ENCODE peak calls at places on chromosomes 3 and 15, in five cellular contexts. One of them, this sample, is unnamed.

GRCh38 chr3:124772081-124772831 is 42.0 kb downstream of the UMPS start:
- DNase-seq in astrocyte of the spinal cord: peak; percentile 64
- DNase-seq in GM23338: no peak
- DNase-seq in type B pancreatic cell: no peak
- DNase-seq in AG09309: no peak
- DNase-seq in this sample: no peak

GRCh38 chr3:10317311-10317960 is 3.5 kb downstream of the SEC13 start:
- DNase-seq in AG09309: no peak
- DNase-seq in astrocyte of the spinal cord: no peak
- DNase-seq in type B pancreatic cell: no peak
- DNase-seq in GM23338: no peak
- DNase-seq in this sample: no peak

GRCh38 chr3:110101361-110101760 is 764.0 kb upstream of the DPPA4 start:
- DNase-seq in astrocyte of the spinal cord: no peak
- DNase-seq in GM23338: no peak
- DNase-seq in AG09309: no peak
- DNase-seq in type B pancreatic cell: no peak
- DNase-seq in this sample: no peak

GRCh38 chr15:82114660-82115059 is 68.8 kb upstream of the MEX3B start:
- DNase-seq in astrocyte of the spinal cord: no peak
- DNase-seq in GM23338: no peak
- DNase-seq in type B pancreatic cell: peak; percentile 27
- DNase-seq in AG09309: no peak
- DNase-seq in this sample: no peak

GRCh38 chr3:1172642-1173041 is 79.8 kb downstream of the CNTN6 start:
- DNase-seq in GM23338: no peak
- DNase-seq in AG09309: no peak
- DNase-seq in type B pancreatic cell: no peak
- DNase-seq in astrocyte of the spinal cord: no peak
- DNase-seq in this sample: no peak

GRCh38 chr15:39357478-39358268 is 223.2 kb upstream of the THBS1 start:
- DNase-seq in astrocyte of the spinal cord: no peak
- DNase-seq in AG09309: no peak
- DNase-seq in type B pancreatic cell: no peak
- DNase-seq in GM23338: no peak
- DNase-seq in this sample: no peak

GRCh38 chr15:67998599-67999122 is 55.5 kb upstream of the PIAS1 start:
- DNase-seq in AG09309: peak; percentile 31
- DNase-seq in astrocyte of the spinal cord: peak; percentile 14
- DNase-seq in GM23338: no peak
- DNase-seq in type B pancreatic cell: no peak
- DNase-seq in this sample: no peak

GRCh38 chr3:30538787-30539186 is 67.6 kb upstream of the TGFBR2 start:
- DNase-seq in astrocyte of the spinal cord: peak; percentile 86
- DNase-seq in AG09309: peak; percentile 67
- DNase-seq in type B pancreatic cell: no peak
- DNase-seq in GM23338: no peak
- DNase-seq in this sample: no peak

GRCh38 chr3:36800533-36801116 is 36.3 kb upstream of the DCLK3 start:
- DNase-seq in AG09309: no peak
- DNase-seq in type B pancreatic cell: no peak
- DNase-seq in GM23338: no peak
- DNase-seq in astrocyte of the spinal cord: no peak
- DNase-seq in this sample: no peak

GRCh38 chr15:55552461-55552860 is 35.7 kb downstream of the PYGO1 start:
- DNase-seq in GM23338: no peak
- DNase-seq in type B pancreatic cell: no peak
- DNase-seq in AG09309: no peak
- DNase-seq in astrocyte of the spinal cord: no peak
- DNase-seq in this sample: no peak

GRCh38 chr3:64152100-64152499 is 73.2 kb downstream of the PRICKLE2 start:
- DNase-seq in astrocyte of the spinal cord: peak; percentile 85
- DNase-seq in type B pancreatic cell: no peak
- DNase-seq in GM23338: no peak
- DNase-seq in AG09309: peak; percentile 59
- DNase-seq in this sample: no peak

GRCh38 chr15:83475551-83475950 is 28.4 kb downstream of the SH3GL3 start:
- DNase-seq in AG09309: no peak
- DNase-seq in astrocyte of the spinal cord: peak; percentile 23
- DNase-seq in type B pancreatic cell: no peak
- DNase-seq in GM23338: peak; percentile 53
- DNase-seq in this sample: no peak

GRCh38 chr3:69120879-69121464 is 1.4 kb downstream of the LMOD3 start:
- DNase-seq in type B pancreatic cell: peak; percentile 73
- DNase-seq in AG09309: no peak
- DNase-seq in GM23338: peak; percentile 87
- DNase-seq in astrocyte of the spinal cord: peak; percentile 76
- DNase-seq in this sample: peak; percentile 30

GRCh38 chr3:198065897-198066296 is 105.9 kb downstream of the LMLN start:
- DNase-seq in GM23338: no peak
- DNase-seq in astrocyte of the spinal cord: no peak
- DNase-seq in AG09309: no peak
- DNase-seq in type B pancreatic cell: no peak
- DNase-seq in this sample: no peak

GRCh38 chr3:198076722-198077308 is 116.8 kb downstream of the LMLN start:
- DNase-seq in GM23338: no peak
- DNase-seq in type B pancreatic cell: no peak
- DNase-seq in AG09309: no peak
- DNase-seq in astrocyte of the spinal cord: no peak
- DNase-seq in this sample: no peak

GRCh38 chr3:198067416-198067815 is 107.4 kb downstream of the LMLN start:
- DNase-seq in GM23338: no peak
- DNase-seq in astrocyte of the spinal cord: no peak
- DNase-seq in type B pancreatic cell: no peak
- DNase-seq in AG09309: no peak
- DNase-seq in this sample: no peak

GRCh38 chr3:198070871-198071270 is 110.9 kb downstream of the LMLN start:
- DNase-seq in GM23338: no peak
- DNase-seq in astrocyte of the spinal cord: no peak
- DNase-seq in AG09309: no peak
- DNase-seq in type B pancreatic cell: no peak
- DNase-seq in this sample: no peak

GRCh38 chr3:198071602-198072285 is 111.7 kb downstream of the LMLN start:
- DNase-seq in type B pancreatic cell: no peak
- DNase-seq in GM23338: peak; percentile 72
- DNase-seq in astrocyte of the spinal cord: peak; percentile 99
- DNase-seq in AG09309: peak; percentile 25
- DNase-seq in this sample: no peak
- TF ChIP-seq CTCF in type B pancreatic cell: peak; percentile 53
- TF ChIP-seq CTCF in GM23338: peak; percentile 23
- TF ChIP-seq CTCF in astrocyte of the spinal cord: peak; percentile 30
- TF ChIP-seq CTCF in AG09309: peak; percentile 18
- TF ChIP-seq CTCF in this sample: no peak

GRCh38 chr15:42059661-42060476 is 34.5 kb downstream of the PLA2G4D start:
- DNase-seq in type B pancreatic cell: peak; percentile 76
- DNase-seq in astrocyte of the spinal cord: peak; percentile 22
- DNase-seq in GM23338: peak; percentile 78
- DNase-seq in AG09309: no peak
- DNase-seq in this sample: no peak
- TF ChIP-seq CTCF in type B pancreatic cell: peak; percentile 95
- TF ChIP-seq CTCF in astrocyte of the spinal cord: peak; percentile 92
- TF ChIP-seq CTCF in GM23338: peak; percentile 85
- TF ChIP-seq CTCF in AG09309: peak; percentile 87
- TF ChIP-seq CTCF in this sample: peak; percentile 88

DNA sequence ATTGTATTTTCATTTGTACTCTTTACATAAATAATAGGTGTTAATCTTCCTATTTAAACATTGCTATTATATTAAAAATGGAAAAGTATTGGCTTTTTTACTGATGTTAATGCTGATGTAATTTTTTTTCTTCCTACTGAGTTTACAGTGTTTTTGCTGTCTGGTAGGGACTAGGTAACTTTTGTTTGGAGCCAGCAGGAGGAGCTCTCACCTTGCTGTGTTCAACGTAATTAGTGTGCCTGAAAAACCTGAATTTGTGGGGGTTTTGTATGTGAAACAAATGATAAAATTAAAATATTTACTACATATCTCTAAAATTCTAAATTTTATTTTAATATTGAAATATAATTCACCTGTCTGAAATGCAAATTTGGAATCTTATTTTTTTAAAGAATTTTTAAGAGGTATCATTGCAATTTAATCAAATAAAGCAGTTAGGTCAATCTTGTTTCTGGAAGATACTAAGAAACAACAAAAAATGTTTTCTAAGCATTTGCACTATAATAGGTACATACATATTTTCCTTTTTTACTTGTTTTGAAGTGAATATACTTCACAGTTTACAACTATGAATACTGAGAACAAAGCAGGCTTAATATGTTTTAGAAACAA is 48.8 kb downstream of the EPHA6 start:
- DNase-seq in AG09309: no peak
- DNase-seq in type B pancreatic cell: no peak
- DNase-seq in GM23338: peak; percentile 71
- DNase-seq in astrocyte of the spinal cord: peak; percentile 34
- DNase-seq in this sample: no peak
- TF ChIP-seq CTCF in AG09309: peak; percentile 30
- TF ChIP-seq CTCF in type B pancreatic cell: peak; percentile 93
- TF ChIP-seq CTCF in GM23338: peak; percentile 88
- TF ChIP-seq CTCF in astrocyte of the spinal cord: peak; percentile 69
- TF ChIP-seq CTCF in this sample: peak; percentile 40

DNA sequence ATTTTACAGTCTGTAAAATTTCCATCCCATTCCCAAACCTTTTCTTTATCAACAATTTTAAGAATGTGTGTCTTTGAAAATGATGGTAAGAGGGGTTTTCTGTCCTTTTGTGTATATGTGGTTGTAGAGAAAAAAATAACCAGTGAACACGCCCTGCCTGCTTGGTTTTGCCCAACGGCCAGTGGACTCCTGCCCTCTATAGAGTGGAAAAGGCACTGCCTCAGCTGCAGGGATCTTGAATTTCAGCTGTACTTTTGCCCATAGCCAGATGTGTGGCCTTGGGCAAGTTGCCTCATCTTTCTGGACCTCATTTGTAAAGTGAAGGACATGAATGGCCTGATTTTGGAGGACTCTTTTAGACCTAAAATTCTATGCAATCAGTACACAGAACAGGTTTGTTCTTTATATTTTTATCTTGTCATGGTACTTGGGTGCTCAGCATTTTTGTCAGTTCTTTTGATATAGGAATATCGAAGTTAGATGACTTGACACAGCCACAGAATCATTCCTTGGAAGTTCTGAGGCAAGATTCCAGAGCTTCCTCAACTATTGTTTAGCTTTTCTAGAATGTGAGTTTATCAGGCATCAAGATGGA is 81.0 kb downstream of the CLDN11 start:
- DNase-seq in type B pancreatic cell: no peak
- DNase-seq in astrocyte of the spinal cord: peak; percentile 56
- DNase-seq in GM23338: peak; percentile 70
- DNase-seq in AG09309: peak; percentile 62
- DNase-seq in this sample: no peak
- TF ChIP-seq CTCF in type B pancreatic cell: peak; percentile 68
- TF ChIP-seq CTCF in astrocyte of the spinal cord: peak; percentile 78
- TF ChIP-seq CTCF in GM23338: peak; percentile 80
- TF ChIP-seq CTCF in AG09309: peak; percentile 76
- TF ChIP-seq CTCF in this sample: no peak

GRCh38 chr3:13827256-13827655 is 52.6 kb downstream of the WNT7A start:
- DNase-seq in astrocyte of the spinal cord: no peak
- DNase-seq in type B pancreatic cell: no peak
- DNase-seq in AG09309: no peak
- DNase-seq in GM23338: no peak
- DNase-seq in this sample: no peak

GRCh38 chr3:13827699-13828098 is 52.2 kb downstream of the WNT7A start:
- DNase-seq in GM23338: no peak
- DNase-seq in AG09309: no peak
- DNase-seq in type B pancreatic cell: no peak
- DNase-seq in astrocyte of the spinal cord: no peak
- DNase-seq in this sample: no peak

GRCh38 chr3:13825317-13825590 is 54.6 kb downstream of the WNT7A start:
- DNase-seq in AG09309: no peak
- DNase-seq in GM23338: no peak
- DNase-seq in astrocyte of the spinal cord: no peak
- DNase-seq in type B pancreatic cell: no peak
- DNase-seq in this sample: no peak

GRCh38 chr3:13825821-13826220 is 54.0 kb downstream of the WNT7A start:
- DNase-seq in AG09309: no peak
- DNase-seq in astrocyte of the spinal cord: no peak
- DNase-seq in type B pancreatic cell: no peak
- DNase-seq in GM23338: no peak
- DNase-seq in this sample: no peak

DNA sequence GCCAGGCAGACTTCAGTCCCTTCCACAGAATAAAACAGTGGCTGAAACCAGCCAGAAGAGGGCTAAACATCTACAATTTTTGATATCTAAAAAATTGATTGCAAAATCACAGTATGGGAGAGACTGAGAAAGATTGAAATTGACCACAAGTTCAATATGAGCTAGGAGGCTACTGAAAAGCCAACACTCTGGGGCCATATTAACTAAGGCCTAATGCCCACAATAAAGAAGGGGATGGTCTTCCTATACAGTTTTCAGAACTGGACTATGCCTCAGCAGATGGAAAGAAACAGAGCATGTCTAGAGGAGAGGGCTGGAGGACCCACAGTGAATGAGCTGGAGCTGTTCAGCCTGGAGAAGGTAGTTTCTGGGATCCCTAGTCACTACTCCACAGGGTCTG is 53.2 kb downstream of the WNT7A start:
- DNase-seq in AG09309: no peak
- DNase-seq in GM23338: no peak
- DNase-seq in astrocyte of the spinal cord: no peak
- DNase-seq in type B pancreatic cell: no peak
- DNase-seq in this sample: no peak
- TF ChIP-seq CTCF in AG09309: no peak
- TF ChIP-seq CTCF in GM23338: no peak
- TF ChIP-seq CTCF in astrocyte of the spinal cord: no peak
- TF ChIP-seq CTCF in type B pancreatic cell: peak; percentile 17
- TF ChIP-seq CTCF in this sample: no peak